ENCODE peak calls at places on chromosome 20, in six cellular contexts. One of them, this sample, is unnamed.

GRCh38 chr20:51163996-51164600 is 141.2 kb upstream of the KCNG1 start:
- DNase-seq in HFF-Myc: no peak
- DNase-seq in sigmoid colon: no peak
- DNase-seq in mucosa of descending colon: no peak
- DNase-seq in left ventricle myocardium inferior: no peak
- DNase-seq in cardiac fibroblast: no peak
- DNase-seq in this sample: no peak

GRCh38 chr20:23129256-23129655 is 43.1 kb upstream of the CD93 start:
- DNase-seq in HFF-Myc: no peak
- DNase-seq in sigmoid colon: no peak
- DNase-seq in mucosa of descending colon: no peak
- DNase-seq in left ventricle myocardium inferior: no peak
- DNase-seq in cardiac fibroblast: peak
- DNase-seq in this sample: no peak

GRCh38 chr20:31896049-31896448 is 25.6 kb downstream of the TTLL9 start:
- DNase-seq in HFF-Myc: no peak
- DNase-seq in sigmoid colon: no peak
- DNase-seq in mucosa of descending colon: no peak
- DNase-seq in left ventricle myocardium inferior: no peak
- DNase-seq in cardiac fibroblast: no peak
- DNase-seq in this sample: no peak

GRCh38 chr20:20831794-20832193 is 119.3 kb upstream of the RALGAPA2 start:
- DNase-seq in HFF-Myc: no peak
- DNase-seq in sigmoid colon: no peak
- DNase-seq in mucosa of descending colon: no peak
- DNase-seq in left ventricle myocardium inferior: no peak
- DNase-seq in cardiac fibroblast: no peak
- DNase-seq in this sample: no peak

GRCh38 chr20:39897058-39897457 is 792.0 kb downstream of the MAFB start:
- DNase-seq in HFF-Myc: peak
- DNase-seq in sigmoid colon: no peak
- DNase-seq in mucosa of descending colon: no peak
- DNase-seq in left ventricle myocardium inferior: no peak
- DNase-seq in cardiac fibroblast: no peak
- DNase-seq in this sample: no peak

GRCh38 chr20:16939051-16939450 is 190.9 kb downstream of the OTOR start:
- DNase-seq in HFF-Myc: no peak
- DNase-seq in sigmoid colon: no peak
- DNase-seq in mucosa of descending colon: no peak
- DNase-seq in left ventricle myocardium inferior: no peak
- DNase-seq in cardiac fibroblast: no peak
- DNase-seq in this sample: no peak

GRCh38 chr20:30611239-30611984 is 646.1 kb upstream of the DEFB115 start:
- DNase-seq in HFF-Myc: no peak
- DNase-seq in sigmoid colon: no peak
- DNase-seq in mucosa of descending colon: no peak
- DNase-seq in left ventricle myocardium inferior: no peak
- DNase-seq in cardiac fibroblast: no peak
- DNase-seq in this sample: no peak

GRCh38 chr20:58891686-58892125 is 39.2 kb downstream of the GNAS start:
- DNase-seq in HFF-Myc: no peak
- DNase-seq in sigmoid colon: peak
- DNase-seq in mucosa of descending colon: peak
- DNase-seq in left ventricle myocardium inferior: peak
- DNase-seq in cardiac fibroblast: no peak
- DNase-seq in this sample: no peak

GRCh38 chr20:17688965-17689364 is 6.9 kb upstream of the RRBP1 start:
- DNase-seq in HFF-Myc: no peak
- DNase-seq in sigmoid colon: no peak
- DNase-seq in mucosa of descending colon: no peak
- DNase-seq in left ventricle myocardium inferior: no peak
- DNase-seq in cardiac fibroblast: no peak
- DNase-seq in this sample: no peak

GRCh38 chr20:4325548-4326187 is 310.3 kb upstream of the RNF24 start:
- DNase-seq in HFF-Myc: no peak
- DNase-seq in sigmoid colon: no peak
- DNase-seq in mucosa of descending colon: no peak
- DNase-seq in left ventricle myocardium inferior: peak
- DNase-seq in cardiac fibroblast: no peak
- DNase-seq in this sample: no peak

GRCh38 chr20:54014301-54014914 is 56.0 kb downstream of the BCAS1 start:
- DNase-seq in HFF-Myc: no peak
- DNase-seq in sigmoid colon: no peak
- DNase-seq in mucosa of descending colon: no peak
- DNase-seq in left ventricle myocardium inferior: no peak
- DNase-seq in cardiac fibroblast: no peak
- DNase-seq in this sample: no peak

GRCh38 chr20:16556299-16556698 is 16.9 kb downstream of the KIF16B start:
- DNase-seq in HFF-Myc: no peak
- DNase-seq in sigmoid colon: no peak
- DNase-seq in mucosa of descending colon: no peak
- DNase-seq in left ventricle myocardium inferior: no peak
- DNase-seq in cardiac fibroblast: peak
- DNase-seq in this sample: no peak

GRCh38 chr20:9838035-9838377 is 870 bp downstream of the PAK5 start:
- DNase-seq in HFF-Myc: no peak
- DNase-seq in sigmoid colon: no peak
- DNase-seq in mucosa of descending colon: no peak
- DNase-seq in left ventricle myocardium inferior: no peak
- DNase-seq in cardiac fibroblast: no peak
- DNase-seq in this sample: no peak

GRCh38 chr20:33568378-33569289 is 78.7 kb downstream of the CBFA2T2 start:
- DNase-seq in HFF-Myc: no peak
- DNase-seq in sigmoid colon: no peak
- DNase-seq in mucosa of descending colon: no peak
- DNase-seq in left ventricle myocardium inferior: peak
- DNase-seq in cardiac fibroblast: peak
- DNase-seq in this sample: no peak

GRCh38 chr20:16599257-16599656 is 26.0 kb upstream of the KIF16B start:
- DNase-seq in HFF-Myc: no peak
- DNase-seq in sigmoid colon: no peak
- DNase-seq in mucosa of descending colon: no peak
- DNase-seq in left ventricle myocardium inferior: no peak
- DNase-seq in cardiac fibroblast: no peak
- DNase-seq in this sample: no peak

GRCh38 chr20:53750827-53751393 is 157.3 kb upstream of the ZNF217 start:
- DNase-seq in HFF-Myc: peak
- DNase-seq in sigmoid colon: peak
- DNase-seq in mucosa of descending colon: no peak
- DNase-seq in left ventricle myocardium inferior: no peak
- DNase-seq in cardiac fibroblast: peak
- DNase-seq in this sample: no peak

GRCh38 chr20:36587388-36588136 is 14.2 kb downstream of the TGIF2 start:
- DNase-seq in HFF-Myc: no peak
- DNase-seq in sigmoid colon: no peak
- DNase-seq in mucosa of descending colon: no peak
- DNase-seq in left ventricle myocardium inferior: no peak
- DNase-seq in cardiac fibroblast: no peak
- DNase-seq in this sample: no peak
- H3K4me3 ChIP-seq in HFF-Myc: no peak
- H3K4me3 ChIP-seq in sigmoid colon: no peak
- H3K4me3 ChIP-seq in mucosa of descending colon: no peak
- H3K4me3 ChIP-seq in left ventricle myocardium inferior: no peak
- H3K4me3 ChIP-seq in cardiac fibroblast: no peak
- H3K4me3 ChIP-seq in this sample: no peak

GRCh38 chr20:325889-326644 is 715 bp downstream of the SOX12 start:
- DNase-seq in HFF-Myc: no peak
- DNase-seq in sigmoid colon: peak
- DNase-seq in mucosa of descending colon: peak
- DNase-seq in left ventricle myocardium inferior: peak
- DNase-seq in cardiac fibroblast: peak
- DNase-seq in this sample: no peak
- TF ChIP-seq CTCF in HFF-Myc: no peak
- TF ChIP-seq CTCF in sigmoid colon: no peak
- TF ChIP-seq CTCF in mucosa of descending colon: no peak
- TF ChIP-seq CTCF in left ventricle myocardium inferior: no peak
- TF ChIP-seq CTCF in cardiac fibroblast: no peak
- TF ChIP-seq CTCF in this sample: no peak

DNA sequence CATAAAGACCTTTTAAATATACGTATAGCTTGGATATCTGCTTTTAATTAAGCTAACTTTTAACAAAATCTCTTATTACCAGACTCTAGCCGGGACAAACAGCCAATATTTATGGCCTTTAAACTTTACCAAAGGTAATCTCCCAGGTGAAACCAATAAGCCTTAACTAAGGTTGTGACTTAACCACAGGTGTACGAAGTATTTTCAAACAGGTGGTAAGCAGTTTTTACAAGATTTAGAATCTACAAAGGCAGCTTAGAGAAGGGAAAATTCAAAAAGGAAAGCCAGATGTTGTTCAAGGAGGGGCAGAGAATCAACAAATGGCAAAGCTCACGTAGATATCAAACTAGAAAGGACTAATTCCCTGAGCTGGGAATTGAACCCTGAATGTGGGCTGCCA is 15.8 kb downstream of the WFDC2 start:
- DNase-seq in HFF-Myc: no peak
- DNase-seq in sigmoid colon: no peak
- DNase-seq in mucosa of descending colon: no peak
- DNase-seq in left ventricle myocardium inferior: no peak
- DNase-seq in cardiac fibroblast: no peak
- DNase-seq in this sample: no peak
- H3K4me3 ChIP-seq in HFF-Myc: no peak
- H3K4me3 ChIP-seq in sigmoid colon: no peak
- H3K4me3 ChIP-seq in mucosa of descending colon: no peak
- H3K4me3 ChIP-seq in left ventricle myocardium inferior: no peak
- H3K4me3 ChIP-seq in cardiac fibroblast: no peak
- H3K4me3 ChIP-seq in this sample: no peak

GRCh38 chr20:64237316-64237715 is 18.2 kb upstream of the PCMTD2 start:
- DNase-seq in HFF-Myc: no peak
- DNase-seq in sigmoid colon: peak
- DNase-seq in mucosa of descending colon: no peak
- DNase-seq in left ventricle myocardium inferior: no peak
- DNase-seq in cardiac fibroblast: no peak
- DNase-seq in this sample: no peak

GRCh38 chr20:64239449-64240242 is 15.9 kb upstream of the PCMTD2 start:
- DNase-seq in HFF-Myc: no peak
- DNase-seq in sigmoid colon: peak
- DNase-seq in mucosa of descending colon: no peak
- DNase-seq in left ventricle myocardium inferior: no peak
- DNase-seq in cardiac fibroblast: no peak
- DNase-seq in this sample: no peak

GRCh38 chr20:64240243-64241015 is 15.1 kb upstream of the PCMTD2 start:
- DNase-seq in HFF-Myc: no peak
- DNase-seq in sigmoid colon: peak
- DNase-seq in mucosa of descending colon: no peak
- DNase-seq in left ventricle myocardium inferior: no peak
- DNase-seq in cardiac fibroblast: no peak
- DNase-seq in this sample: no peak

GRCh38 chr20:64238115-64238825 is 17.3 kb upstream of the PCMTD2 start:
- DNase-seq in HFF-Myc: no peak
- DNase-seq in sigmoid colon: peak
- DNase-seq in mucosa of descending colon: no peak
- DNase-seq in left ventricle myocardium inferior: no peak
- DNase-seq in cardiac fibroblast: no peak
- DNase-seq in this sample: no peak

DNA sequence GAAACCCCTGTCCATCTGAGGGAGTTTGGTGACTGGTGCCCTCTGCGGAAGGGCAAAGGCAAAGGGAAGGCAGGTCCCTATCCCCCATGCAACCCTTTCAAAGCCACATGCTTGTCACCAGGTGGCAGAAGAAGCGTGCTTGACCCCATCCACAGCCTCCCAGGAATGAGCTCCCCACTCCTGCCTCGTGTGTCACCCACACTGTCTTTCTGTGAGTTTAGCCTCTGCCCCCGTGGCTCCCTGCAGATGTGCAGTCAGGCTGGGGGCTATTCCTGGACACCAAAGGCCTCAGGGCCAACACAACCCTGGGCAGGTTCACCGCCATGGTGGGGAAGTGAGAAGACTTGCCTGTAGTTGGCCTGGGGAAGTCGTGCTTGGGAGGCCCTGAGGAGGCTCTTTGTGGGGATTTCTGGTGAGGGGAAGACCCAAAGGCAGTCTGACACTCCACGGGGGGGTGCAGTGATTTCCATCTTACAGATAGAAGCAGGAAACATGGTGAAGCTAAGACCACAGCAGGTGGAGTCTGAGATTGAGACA is 16.6 kb upstream of the PCMTD2 start:
- DNase-seq in HFF-Myc: no peak
- DNase-seq in sigmoid colon: peak
- DNase-seq in mucosa of descending colon: no peak
- DNase-seq in left ventricle myocardium inferior: no peak
- DNase-seq in cardiac fibroblast: no peak
- DNase-seq in this sample: no peak
- TF ChIP-seq CTCF in HFF-Myc: no peak
- TF ChIP-seq CTCF in sigmoid colon: no peak
- TF ChIP-seq CTCF in mucosa of descending colon: no peak
- TF ChIP-seq CTCF in left ventricle myocardium inferior: no peak
- TF ChIP-seq CTCF in cardiac fibroblast: no peak
- TF ChIP-seq CTCF in this sample: no peak

GRCh38 chr20:46043556-46043955 is 14.5 kb downstream of the SLC12A5 start:
- DNase-seq in HFF-Myc: no peak
- DNase-seq in sigmoid colon: no peak
- DNase-seq in mucosa of descending colon: no peak
- DNase-seq in left ventricle myocardium inferior: no peak
- DNase-seq in cardiac fibroblast: no peak
- DNase-seq in this sample: no peak
- H3K4me3 ChIP-seq in HFF-Myc: no peak
- H3K4me3 ChIP-seq in sigmoid colon: no peak
- H3K4me3 ChIP-seq in mucosa of descending colon: no peak
- H3K4me3 ChIP-seq in left ventricle myocardium inferior: no peak
- H3K4me3 ChIP-seq in cardiac fibroblast: no peak
- H3K4me3 ChIP-seq in this sample: no peak

DNA sequence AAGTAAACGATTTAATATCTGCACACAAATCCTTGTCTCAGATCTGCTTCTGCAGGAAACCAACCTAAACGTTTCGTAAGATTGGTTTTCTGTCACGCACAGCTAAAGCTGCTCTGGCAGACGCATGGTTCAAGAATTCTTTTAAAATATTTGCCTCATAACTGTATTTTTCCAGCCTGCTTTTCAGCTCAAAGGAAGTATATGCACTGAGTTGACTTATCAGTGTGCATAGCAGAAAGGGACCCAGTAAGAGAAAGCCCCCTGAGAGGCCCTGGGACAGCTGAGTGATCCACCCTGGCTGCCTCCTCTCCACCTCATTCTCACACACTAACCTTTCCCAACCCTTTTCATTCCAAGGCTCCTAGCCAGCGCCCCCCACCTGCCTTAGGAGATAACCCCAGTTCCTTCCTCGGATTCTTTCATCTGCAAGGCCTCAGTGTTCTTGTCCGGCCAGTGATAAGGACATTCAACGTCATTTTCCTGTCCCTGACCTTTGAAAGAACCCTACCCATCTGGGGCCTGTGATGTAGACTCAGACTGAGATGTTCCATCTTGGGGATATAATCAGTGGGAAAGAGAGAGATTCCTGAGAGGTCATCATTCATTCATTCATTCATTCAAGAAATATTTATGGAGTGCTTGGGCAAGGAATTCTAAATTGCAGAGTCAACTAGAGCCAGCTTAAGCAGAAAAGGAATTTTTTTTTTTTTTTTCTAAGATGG is 22.4 kb upstream of the SLC9A8 start:
- DNase-seq in HFF-Myc: no peak
- DNase-seq in sigmoid colon: no peak
- DNase-seq in mucosa of descending colon: no peak
- DNase-seq in left ventricle myocardium inferior: peak
- DNase-seq in cardiac fibroblast: peak
- DNase-seq in this sample: no peak
- TF ChIP-seq CTCF in HFF-Myc: no peak
- TF ChIP-seq CTCF in sigmoid colon: no peak
- TF ChIP-seq CTCF in mucosa of descending colon: no peak
- TF ChIP-seq CTCF in left ventricle myocardium inferior: no peak
- TF ChIP-seq CTCF in cardiac fibroblast: no peak
- TF ChIP-seq CTCF in this sample: no peak